ENCODE peak calls at places on chromosomes 12 and 14, in seven cellular contexts. One of them, this sample, is unnamed.

GRCh38 chr12:24954261-24954660 is 5.4 kb upstream of the BCAT1 start:
- DNase-seq in brain microvascular endothelial cell: no peak
- DNase-seq in endodermal cell: no peak
- DNase-seq in GM06990: no peak
- DNase-seq in AG10803: no peak
- DNase-seq in cardiac fibroblast: no peak
- DNase-seq in progenitor cell of endocrine pancreas: no peak
- DNase-seq in this sample: no peak

GRCh38 chr12:123937707-123938600 is 34.7 kb downstream of the CCDC92 start:
- DNase-seq in brain microvascular endothelial cell: no peak
- DNase-seq in endodermal cell: no peak
- DNase-seq in GM06990: no peak
- DNase-seq in AG10803: peak; percentile 18
- DNase-seq in cardiac fibroblast: no peak
- DNase-seq in progenitor cell of endocrine pancreas: no peak
- DNase-seq in this sample: peak; percentile 73

GRCh38 chr12:31118831-31119530 is 45.3 kb downstream of the DDX11 start:
- DNase-seq in brain microvascular endothelial cell: no peak
- DNase-seq in endodermal cell: peak; percentile 92
- DNase-seq in GM06990: no peak
- DNase-seq in AG10803: no peak
- DNase-seq in cardiac fibroblast: no peak
- DNase-seq in progenitor cell of endocrine pancreas: peak; percentile 49
- DNase-seq in this sample: peak; percentile 56

GRCh38 chr14:24900281-24900868 is 149.6 kb downstream of the STXBP6 start:
- DNase-seq in brain microvascular endothelial cell: no peak
- DNase-seq in endodermal cell: no peak
- DNase-seq in GM06990: no peak
- DNase-seq in AG10803: peak; percentile 93
- DNase-seq in cardiac fibroblast: peak; percentile 44
- DNase-seq in progenitor cell of endocrine pancreas: no peak
- DNase-seq in this sample: no peak

GRCh38 chr12:111404362-111405148 is 1.2 kb upstream of the SH2B3 start:
- DNase-seq in brain microvascular endothelial cell: no peak
- DNase-seq in endodermal cell: peak; percentile 93
- DNase-seq in GM06990: no peak
- DNase-seq in AG10803: no peak
- DNase-seq in cardiac fibroblast: no peak
- DNase-seq in progenitor cell of endocrine pancreas: no peak
- DNase-seq in this sample: peak; percentile 92

GRCh38 chr14:67137744-67138371 is 51.4 kb upstream of the GARIN2 start:
- DNase-seq in brain microvascular endothelial cell: no peak
- DNase-seq in endodermal cell: no peak
- DNase-seq in GM06990: peak; percentile 15
- DNase-seq in AG10803: peak; percentile 15
- DNase-seq in cardiac fibroblast: peak; percentile 43
- DNase-seq in progenitor cell of endocrine pancreas: no peak
- DNase-seq in this sample: no peak

GRCh38 chr12:122964439-122965257 is 1.6 kb downstream of the ABCB9 start:
- DNase-seq in brain microvascular endothelial cell: no peak
- DNase-seq in endodermal cell: peak; percentile 57
- DNase-seq in GM06990: no peak
- DNase-seq in AG10803: no peak
- DNase-seq in cardiac fibroblast: no peak
- DNase-seq in progenitor cell of endocrine pancreas: no peak
- DNase-seq in this sample: no peak

GRCh38 chr12:6062427-6063378 is 61.8 kb downstream of the VWF start:
- DNase-seq in brain microvascular endothelial cell: no peak
- DNase-seq in endodermal cell: peak; percentile 94
- DNase-seq in GM06990: no peak
- DNase-seq in AG10803: peak; percentile 46
- DNase-seq in cardiac fibroblast: peak; percentile 61
- DNase-seq in progenitor cell of endocrine pancreas: peak; percentile 61
- DNase-seq in this sample: peak; percentile 73

GRCh38 chr14:67883717-67884116 is 64.1 kb downstream of the RAD51B start:
- DNase-seq in brain microvascular endothelial cell: no peak
- DNase-seq in endodermal cell: no peak
- DNase-seq in GM06990: no peak
- DNase-seq in AG10803: peak; percentile 29
- DNase-seq in cardiac fibroblast: peak; percentile 54
- DNase-seq in progenitor cell of endocrine pancreas: no peak
- DNase-seq in this sample: no peak

GRCh38 chr14:101101456-101102056 is 198.0 kb upstream of the RTL1 start:
- DNase-seq in brain microvascular endothelial cell: no peak
- DNase-seq in endodermal cell: peak; percentile 36
- DNase-seq in GM06990: no peak
- DNase-seq in AG10803: no peak
- DNase-seq in cardiac fibroblast: peak; percentile 13
- DNase-seq in progenitor cell of endocrine pancreas: no peak
- DNase-seq in this sample: no peak

GRCh38 chr12:41053046-41053445 is 135.1 kb upstream of the PDZRN4 start:
- DNase-seq in brain microvascular endothelial cell: no peak
- DNase-seq in endodermal cell: no peak
- DNase-seq in GM06990: no peak
- DNase-seq in AG10803: no peak
- DNase-seq in cardiac fibroblast: no peak
- DNase-seq in progenitor cell of endocrine pancreas: no peak
- DNase-seq in this sample: no peak

GRCh38 chr12:2284321-2284813 is 231.6 kb downstream of the CACNA1C start:
- DNase-seq in brain microvascular endothelial cell: peak; percentile 37
- DNase-seq in endodermal cell: no peak
- DNase-seq in GM06990: no peak
- DNase-seq in AG10803: peak; percentile 96
- DNase-seq in cardiac fibroblast: peak; percentile 70
- DNase-seq in progenitor cell of endocrine pancreas: no peak
- DNase-seq in this sample: no peak

GRCh38 chr14:99803803-99804202 is 10.6 kb downstream of the EML1 start:
- DNase-seq in brain microvascular endothelial cell: no peak
- DNase-seq in endodermal cell: no peak
- DNase-seq in GM06990: no peak
- DNase-seq in AG10803: no peak
- DNase-seq in cardiac fibroblast: no peak
- DNase-seq in progenitor cell of endocrine pancreas: no peak
- DNase-seq in this sample: no peak

GRCh38 chr14:68458840-68459469 is 333.9 kb downstream of the ZFP36L1 start:
- DNase-seq in brain microvascular endothelial cell: peak; percentile 62
- DNase-seq in endodermal cell: peak; percentile 71
- DNase-seq in GM06990: no peak
- DNase-seq in AG10803: peak; percentile 93
- DNase-seq in cardiac fibroblast: peak; percentile 81
- DNase-seq in progenitor cell of endocrine pancreas: no peak
- DNase-seq in this sample: no peak

GRCh38 chr14:55609681-55610080 is 29.7 kb downstream of the KTN1 start:
- DNase-seq in brain microvascular endothelial cell: no peak
- DNase-seq in endodermal cell: no peak
- DNase-seq in GM06990: no peak
- DNase-seq in AG10803: peak; percentile 63
- DNase-seq in cardiac fibroblast: peak; percentile 56
- DNase-seq in progenitor cell of endocrine pancreas: no peak
- DNase-seq in this sample: no peak

GRCh38 chr14:75609606-75610476 is 31.4 kb downstream of the FLVCR2 start:
- DNase-seq in brain microvascular endothelial cell: peak; percentile 8
- DNase-seq in endodermal cell: no peak
- DNase-seq in GM06990: no peak
- DNase-seq in AG10803: no peak
- DNase-seq in cardiac fibroblast: peak; percentile 62
- DNase-seq in progenitor cell of endocrine pancreas: no peak
- DNase-seq in this sample: no peak

GRCh38 chr14:96304956-96305355 is 48.9 kb downstream of the BDKRB1 start:
- DNase-seq in brain microvascular endothelial cell: no peak
- DNase-seq in endodermal cell: peak; percentile 86
- DNase-seq in GM06990: no peak
- DNase-seq in AG10803: no peak
- DNase-seq in cardiac fibroblast: no peak
- DNase-seq in progenitor cell of endocrine pancreas: no peak
- DNase-seq in this sample: peak; percentile 2

GRCh38 chr14:38000340-38000739 is 207.4 kb upstream of the SSTR1 start:
- DNase-seq in brain microvascular endothelial cell: no peak
- DNase-seq in endodermal cell: no peak
- DNase-seq in GM06990: no peak
- DNase-seq in AG10803: no peak
- DNase-seq in cardiac fibroblast: no peak
- DNase-seq in progenitor cell of endocrine pancreas: no peak
- DNase-seq in this sample: no peak

GRCh38 chr14:67644428-67644827 is 24.7 kb downstream of the ARG2 start:
- DNase-seq in brain microvascular endothelial cell: no peak
- DNase-seq in endodermal cell: no peak
- DNase-seq in GM06990: no peak
- DNase-seq in AG10803: peak; percentile 38
- DNase-seq in cardiac fibroblast: peak; percentile 30
- DNase-seq in progenitor cell of endocrine pancreas: no peak
- DNase-seq in this sample: no peak

GRCh38 chr14:21107360-21107781 is 6.5 kb downstream of the TMEM253 start:
- DNase-seq in brain microvascular endothelial cell: peak; percentile 38
- DNase-seq in endodermal cell: no peak
- DNase-seq in GM06990: no peak
- DNase-seq in AG10803: no peak
- DNase-seq in cardiac fibroblast: peak; percentile 60
- DNase-seq in progenitor cell of endocrine pancreas: no peak
- DNase-seq in this sample: no peak

GRCh38 chr12:91852646-91853045 is 293.0 kb downstream of the BTG1 start:
- DNase-seq in brain microvascular endothelial cell: no peak
- DNase-seq in endodermal cell: no peak
- DNase-seq in GM06990: no peak
- DNase-seq in AG10803: peak; percentile 27
- DNase-seq in cardiac fibroblast: peak; percentile 53
- DNase-seq in progenitor cell of endocrine pancreas: no peak
- DNase-seq in this sample: no peak

GRCh38 chr12:12979151-12979550 is 20.9 kb downstream of the HEBP1 start:
- DNase-seq in brain microvascular endothelial cell: peak; percentile 61
- DNase-seq in endodermal cell: no peak
- DNase-seq in GM06990: no peak
- DNase-seq in AG10803: no peak
- DNase-seq in cardiac fibroblast: peak; percentile 79
- DNase-seq in progenitor cell of endocrine pancreas: no peak
- DNase-seq in this sample: no peak

GRCh38 chr12:39127401-39127800 is 222.0 kb upstream of the CPNE8 start:
- DNase-seq in brain microvascular endothelial cell: no peak
- DNase-seq in endodermal cell: no peak
- DNase-seq in GM06990: no peak
- DNase-seq in AG10803: peak; percentile 2
- DNase-seq in cardiac fibroblast: peak; percentile 19
- DNase-seq in progenitor cell of endocrine pancreas: no peak
- DNase-seq in this sample: no peak

DNA sequence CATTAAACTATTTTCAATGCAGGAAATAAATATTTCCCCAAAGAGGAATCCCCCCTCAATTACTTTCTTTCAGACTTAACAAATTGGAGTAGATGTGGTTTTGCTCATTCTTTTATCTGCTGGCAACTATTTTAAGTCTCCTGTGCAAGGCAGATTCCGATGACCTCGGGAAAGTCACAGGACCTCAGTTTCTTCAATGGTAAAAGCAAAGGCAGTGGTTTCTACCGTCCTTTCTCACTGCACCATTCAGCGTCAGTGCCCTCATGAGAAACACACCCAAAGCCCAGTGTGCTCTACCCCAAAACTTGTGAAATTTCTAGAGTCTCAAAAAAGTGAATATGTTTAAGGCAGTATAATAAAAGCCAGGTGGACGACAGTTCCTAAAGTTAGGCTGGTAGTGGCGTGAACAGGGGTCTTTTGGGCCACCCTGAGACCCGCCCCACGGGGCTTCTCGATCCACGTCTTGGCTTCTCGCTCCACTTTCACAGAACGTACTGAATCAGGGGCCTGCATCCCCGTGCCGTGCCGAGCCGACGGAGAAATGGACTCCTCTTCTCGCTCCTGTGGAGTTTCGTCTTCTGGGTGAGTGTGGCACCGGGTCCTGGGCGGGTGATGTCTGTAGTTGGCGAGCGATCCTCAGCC is 1.3 kb upstream of the ARHGAP5 start:
- DNase-seq in brain microvascular endothelial cell: peak; percentile 5
- DNase-seq in endodermal cell: no peak
- DNase-seq in GM06990: no peak
- DNase-seq in AG10803: peak; percentile 18
- DNase-seq in cardiac fibroblast: peak; percentile 35
- DNase-seq in progenitor cell of endocrine pancreas: peak; percentile 31
- DNase-seq in this sample: no peak
- TF ChIP-seq CTCF in brain microvascular endothelial cell: no peak
- TF ChIP-seq CTCF in endodermal cell: no peak
- TF ChIP-seq CTCF in GM06990: no peak
- TF ChIP-seq CTCF in AG10803: no peak
- TF ChIP-seq CTCF in cardiac fibroblast: no peak
- TF ChIP-seq CTCF in progenitor cell of endocrine pancreas: no peak
- TF ChIP-seq CTCF in this sample: no peak

GRCh38 chr14:103729496-103730448 is 14.2 kb downstream of the ZFYVE21 start:
- DNase-seq in brain microvascular endothelial cell: no peak
- DNase-seq in endodermal cell: no peak
- DNase-seq in GM06990: no peak
- DNase-seq in AG10803: no peak
- DNase-seq in cardiac fibroblast: no peak
- DNase-seq in progenitor cell of endocrine pancreas: no peak
- DNase-seq in this sample: no peak

GRCh38 chr14:103730490-103731035 is 15.0 kb downstream of the ZFYVE21 start:
- DNase-seq in brain microvascular endothelial cell: no peak
- DNase-seq in endodermal cell: no peak
- DNase-seq in GM06990: no peak
- DNase-seq in AG10803: no peak
- DNase-seq in cardiac fibroblast: no peak
- DNase-seq in progenitor cell of endocrine pancreas: no peak
- DNase-seq in this sample: no peak

GRCh38 chr14:103727313-103728000 is 11.8 kb downstream of the ZFYVE21 start:
- DNase-seq in brain microvascular endothelial cell: no peak
- DNase-seq in endodermal cell: no peak
- DNase-seq in GM06990: no peak
- DNase-seq in AG10803: no peak
- DNase-seq in cardiac fibroblast: no peak
- DNase-seq in progenitor cell of endocrine pancreas: no peak
- DNase-seq in this sample: no peak

GRCh38 chr14:103728141-103728540 is 12.5 kb downstream of the ZFYVE21 start:
- DNase-seq in brain microvascular endothelial cell: no peak
- DNase-seq in endodermal cell: no peak
- DNase-seq in GM06990: no peak
- DNase-seq in AG10803: no peak
- DNase-seq in cardiac fibroblast: no peak
- DNase-seq in progenitor cell of endocrine pancreas: no peak
- DNase-seq in this sample: no peak

GRCh38 chr14:103728721-103729120 is 13.1 kb downstream of the ZFYVE21 start:
- DNase-seq in brain microvascular endothelial cell: no peak
- DNase-seq in endodermal cell: no peak
- DNase-seq in GM06990: no peak
- DNase-seq in AG10803: no peak
- DNase-seq in cardiac fibroblast: no peak
- DNase-seq in progenitor cell of endocrine pancreas: no peak
- DNase-seq in this sample: no peak
- TF ChIP-seq CTCF in brain microvascular endothelial cell: no peak
- TF ChIP-seq CTCF in endodermal cell: no peak
- TF ChIP-seq CTCF in GM06990: no peak
- TF ChIP-seq CTCF in AG10803: no peak
- TF ChIP-seq CTCF in cardiac fibroblast: no peak
- TF ChIP-seq CTCF in progenitor cell of endocrine pancreas: no peak
- TF ChIP-seq CTCF in this sample: no peak

GRCh38 chr12:98379106-98379505 is 136.3 kb upstream of the TMPO start:
- DNase-seq in brain microvascular endothelial cell: no peak
- DNase-seq in endodermal cell: no peak
- DNase-seq in GM06990: no peak
- DNase-seq in AG10803: no peak
- DNase-seq in cardiac fibroblast: no peak
- DNase-seq in progenitor cell of endocrine pancreas: no peak
- DNase-seq in this sample: no peak
- TF ChIP-seq CTCF in brain microvascular endothelial cell: no peak
- TF ChIP-seq CTCF in endodermal cell: peak; percentile 55
- TF ChIP-seq CTCF in GM06990: no peak
- TF ChIP-seq CTCF in AG10803: no peak
- TF ChIP-seq CTCF in cardiac fibroblast: no peak
- TF ChIP-seq CTCF in progenitor cell of endocrine pancreas: no peak
- TF ChIP-seq CTCF in this sample: no peak

GRCh38 chr14:64724578-64724930 is 20.3 kb downstream of the PLEKHG3 start:
- DNase-seq in brain microvascular endothelial cell: no peak
- DNase-seq in endodermal cell: no peak
- DNase-seq in GM06990: no peak
- DNase-seq in AG10803: no peak
- DNase-seq in cardiac fibroblast: no peak
- DNase-seq in progenitor cell of endocrine pancreas: no peak
- DNase-seq in this sample: no peak
- TF ChIP-seq CTCF in brain microvascular endothelial cell: no peak
- TF ChIP-seq CTCF in endodermal cell: no peak
- TF ChIP-seq CTCF in GM06990: no peak
- TF ChIP-seq CTCF in AG10803: no peak
- TF ChIP-seq CTCF in cardiac fibroblast: no peak
- TF ChIP-seq CTCF in progenitor cell of endocrine pancreas: no peak
- TF ChIP-seq CTCF in this sample: no peak

This sample was measured in activated CD8-positive, alpha-beta T cell treated with anti-CD3 and anti-CD28 coated beads for 36 hours.